ENCODE peak calls at places on chromosomes 7 and 10, in five cellular contexts. B, H, I, E and Y are unnamed samples.

GRCh38 chr10:5563237-5563961 is 38.6 kb downstream of the CALML3 start:
- DNase-seq in H (no peak), B (peak), E (no peak), I (no peak), Y (no peak)

GRCh38 chr10:27383595-27384542 is 120.2 kb upstream of the RAB18 start:
- DNase-seq in E (no peak), B (no peak), H (no peak), I (peak), Y (peak)

GRCh38 chr7:128266891-128267839 is 26.1 kb downstream of the LEP start:
- DNase-seq in I (peak), B (peak), E (peak), H (peak), Y (peak)

GRCh38 chr10:63713191-63714144 is 192.3 kb downstream of the REEP3 start:
- DNase-seq in E (peak), B (peak), H (peak), I (peak), Y (peak)

GRCh38 chr10:69413221-69413865 is 3.4 kb downstream of the TACR2 start:
- DNase-seq in E (peak), I (peak), H (peak), B (peak), Y (peak)

GRCh38 chr10:102421645-102422585 is 1.3 kb downstream of the FBXL15 start:
- DNase-seq in E (no peak), H (no peak), B (peak), I (peak), Y (peak)

GRCh38 chr7:152894295-152895170 is 135.0 kb downstream of the ACTR3B start:
- DNase-seq in E (peak), H (peak), I (peak), B (peak), Y (peak)

GRCh38 chr10:69703766-69704191 is 73.7 kb downstream of the FAM241B start:
- DNase-seq in E (no peak), H (no peak), I (no peak), B (no peak), Y (no peak)

GRCh38 chr7:28065308-28065707 is 115.3 kb downstream of the JAZF1 start:
- DNase-seq in B (no peak), I (no peak), H (no peak), E (no peak), Y (no peak)

GRCh38 chr10:209357-209756 is 74.1 kb downstream of the ZMYND11 start:
- DNase-seq in H (no peak), B (no peak), E (no peak), I (no peak), Y (peak)

GRCh38 chr10:3729397-3729796 is 55.6 kb downstream of the KLF6 start:
- DNase-seq in B (no peak), E (no peak), H (no peak), I (no peak), Y (no peak)

GRCh38 chr10:5157501-5157900 is 27.4 kb downstream of the AKR1C8 start:
- DNase-seq in E (no peak), B (no peak), H (no peak), I (no peak), Y (no peak)

GRCh38 chr7:89780291-89780690 is 374.0 kb upstream of the STEAP1 start:
- DNase-seq in I (no peak), B (no peak), E (no peak), H (no peak), Y (no peak)

GRCh38 chr7:19024261-19024660 is 93.2 kb downstream of the TWIST1 start:
- DNase-seq in I (no peak), E (no peak), H (no peak), B (no peak), Y (no peak)

GRCh38 chr7:86972072-86972471 is 87.4 kb downstream of the ELAPOR2 start:
- DNase-seq in H (no peak), I (no peak), B (peak), E (peak), Y (peak)

GRCh38 chr10:88707429-88708110 is 1.5 kb downstream of the LIPK start:
- DNase-seq in I (peak), B (no peak), E (peak), H (no peak), Y (peak)

GRCh38 chr7:78563186-78563585 is 764.6 kb downstream of the PHTF2 start:
- DNase-seq in I (no peak), H (no peak), B (no peak), E (no peak), Y (no peak)

GRCh38 chr10:49500420-49500819 is 38.5 kb downstream of the ERCC6 start:
- DNase-seq in I (no peak), E (peak), B (no peak), H (no peak), Y (peak)

GRCh38 chr10:32983333-32983909 is 25.4 kb upstream of the ITGB1 start:
- DNase-seq in H (no peak), E (peak), B (peak), I (peak), Y (peak)

GRCh38 chr10:119165171-119166110 is at the start of gene SFXN4:
- DNase-seq in B (peak), H (peak), I (peak), E (peak), Y (peak)

GRCh38 chr10:77927343-77928256 is 1.0 kb upstream of the DLG5 start:
- DNase-seq in H (no peak), I (no peak), E (peak), B (peak), Y (peak)

GRCh38 chr7:151426906-151427704 is 12.8 kb downstream of the CRYGN start:
- DNase-seq in E (no peak), H (no peak), B (no peak), I (no peak), Y (no peak)

GRCh38 chr10:119817991-119818888 is 54.4 kb downstream of the MCMBP start:
- DNase-seq in H (no peak), E (no peak), B (peak), I (no peak), Y (peak)

GRCh38 chr10:49068672-49069217 is 46.6 kb downstream of the VSTM4 start:
- DNase-seq in B (no peak), E (no peak), H (no peak), I (no peak), Y (no peak)

GRCh38 chr7:98165827-98166667 is 45.2 kb upstream of the BHLHA15 start:
- DNase-seq in I (peak), E (peak), B (peak), H (peak), Y (peak)